ENCODE peak calls at places on chromosomes 5 and 9, in six cellular contexts. One of them, this sample, is unnamed.

GRCh38 chr9:105054488-105054887 is 126.5 kb upstream of the ABCA1 start:
- DNase-seq in K562: no peak
- DNase-seq in NB4: no peak
- DNase-seq in SK-N-SH: no peak
- DNase-seq in A549: peak; percentile 79
- DNase-seq in HepG2: peak; percentile 60
- DNase-seq in this sample: no peak

GRCh38 chr5:454936-455335 is 12.0 kb downstream of the EXOC3 start:
- DNase-seq in SK-N-SH: no peak
- DNase-seq in A549: no peak
- DNase-seq in HepG2: no peak
- DNase-seq in NB4: no peak
- DNase-seq in K562: no peak
- DNase-seq in this sample: no peak

GRCh38 chr9:117492476-117492875 is 77.6 kb upstream of the ASTN2 start:
- DNase-seq in HepG2: no peak
- DNase-seq in NB4: no peak
- DNase-seq in SK-N-SH: no peak
- DNase-seq in K562: no peak
- DNase-seq in A549: no peak
- DNase-seq in this sample: no peak

GRCh38 chr5:33337621-33337960 is 103.2 kb upstream of the TARS1 start:
- DNase-seq in NB4: no peak
- DNase-seq in A549: no peak
- DNase-seq in HepG2: no peak
- DNase-seq in K562: no peak
- DNase-seq in SK-N-SH: no peak
- DNase-seq in this sample: no peak

GRCh38 chr5:135544666-135545045 is 8.9 kb upstream of the NEUROG1 start:
- DNase-seq in SK-N-SH: no peak
- DNase-seq in A549: no peak
- DNase-seq in NB4: no peak
- DNase-seq in HepG2: no peak
- DNase-seq in K562: no peak
- DNase-seq in this sample: no peak

GRCh38 chr9:81455417-81455816 is 233.9 kb downstream of the TLE1 start:
- DNase-seq in NB4: no peak
- DNase-seq in A549: no peak
- DNase-seq in SK-N-SH: no peak
- DNase-seq in HepG2: no peak
- DNase-seq in K562: no peak
- DNase-seq in this sample: no peak

GRCh38 chr5:116075117-116075910 is 9.5 kb upstream of the COMMD10 start:
- DNase-seq in HepG2: no peak
- DNase-seq in SK-N-SH: no peak
- DNase-seq in NB4: peak; percentile 34
- DNase-seq in K562: peak; percentile 49
- DNase-seq in A549: no peak
- DNase-seq in this sample: no peak

GRCh38 chr5:146849694-146850093 is 28.9 kb downstream of the PPP2R2B start:
- DNase-seq in HepG2: no peak
- DNase-seq in SK-N-SH: no peak
- DNase-seq in NB4: no peak
- DNase-seq in A549: no peak
- DNase-seq in K562: no peak
- DNase-seq in this sample: no peak

GRCh38 chr5:78893959-78894676 is 91.0 kb downstream of the ARSB start:
- DNase-seq in K562: no peak
- DNase-seq in A549: no peak
- DNase-seq in SK-N-SH: no peak
- DNase-seq in HepG2: no peak
- DNase-seq in NB4: no peak
- DNase-seq in this sample: no peak

GRCh38 chr5:142597546-142598337 is 88.1 kb downstream of the FGF1 start:
- DNase-seq in HepG2: peak; percentile 32
- DNase-seq in SK-N-SH: no peak
- DNase-seq in NB4: peak; percentile 55
- DNase-seq in A549: peak; percentile 85
- DNase-seq in K562: peak; percentile 58
- DNase-seq in this sample: no peak

GRCh38 chr9:134561427-134562145 is 80.0 kb upstream of the COL5A1 start:
- DNase-seq in A549: no peak
- DNase-seq in SK-N-SH: no peak
- DNase-seq in NB4: no peak
- DNase-seq in K562: no peak
- DNase-seq in HepG2: no peak
- DNase-seq in this sample: no peak

GRCh38 chr9:134855231-134855899 is 25.2 kb upstream of the FCN2 start:
- DNase-seq in NB4: no peak
- DNase-seq in SK-N-SH: no peak
- DNase-seq in K562: no peak
- DNase-seq in A549: no peak
- DNase-seq in HepG2: no peak
- DNase-seq in this sample: no peak

GRCh38 chr5:44807269-44807668 is 1.5 kb upstream of the MRPS30 start:
- DNase-seq in NB4: no peak
- DNase-seq in HepG2: no peak
- DNase-seq in K562: peak; percentile 28
- DNase-seq in SK-N-SH: no peak
- DNase-seq in A549: no peak
- DNase-seq in this sample: no peak

GRCh38 chr5:1285141-1285540 is 9.7 kb downstream of the TERT start:
- DNase-seq in A549: no peak
- DNase-seq in NB4: no peak
- DNase-seq in SK-N-SH: no peak
- DNase-seq in K562: no peak
- DNase-seq in HepG2: no peak
- DNase-seq in this sample: no peak

GRCh38 chr9:70484232-70485130 is 70.0 kb upstream of the KLF9 start:
- DNase-seq in HepG2: peak; percentile 59
- DNase-seq in A549: peak; percentile 73
- DNase-seq in SK-N-SH: peak; percentile 74
- DNase-seq in K562: peak; percentile 85
- DNase-seq in NB4: peak; percentile 67
- DNase-seq in this sample: no peak

GRCh38 chr9:137373611-137373980 is 49.4 kb downstream of the EXD3 start:
- DNase-seq in NB4: no peak
- DNase-seq in HepG2: no peak
- DNase-seq in SK-N-SH: no peak
- DNase-seq in A549: no peak
- DNase-seq in K562: no peak
- DNase-seq in this sample: no peak

GRCh38 chr5:123220616-123221146 is 131.6 kb downstream of the PRDM6 start:
- DNase-seq in NB4: no peak
- DNase-seq in SK-N-SH: no peak
- DNase-seq in K562: no peak
- DNase-seq in A549: no peak
- DNase-seq in HepG2: no peak
- DNase-seq in this sample: no peak

GRCh38 chr9:70590264-70590646 is 175.8 kb upstream of the KLF9 start:
- DNase-seq in HepG2: no peak
- DNase-seq in K562: no peak
- DNase-seq in A549: no peak
- DNase-seq in NB4: no peak
- DNase-seq in SK-N-SH: no peak
- DNase-seq in this sample: no peak

GRCh38 chr9:120382453-120382852 is 197.5 kb downstream of the CDK5RAP2 start:
- DNase-seq in NB4: no peak
- DNase-seq in K562: no peak
- DNase-seq in A549: no peak
- DNase-seq in HepG2: no peak
- DNase-seq in SK-N-SH: no peak
- DNase-seq in this sample: no peak

GRCh38 chr5:109354761-109355160 is 55.0 kb downstream of the PJA2 start:
- DNase-seq in SK-N-SH: no peak
- DNase-seq in NB4: peak; percentile 21
- DNase-seq in A549: no peak
- DNase-seq in HepG2: no peak
- DNase-seq in K562: peak; percentile 7
- DNase-seq in this sample: no peak

GRCh38 chr5:174106997-174107655 is 61.6 kb downstream of the NSG2 start:
- DNase-seq in NB4: no peak
- DNase-seq in HepG2: no peak
- DNase-seq in A549: no peak
- DNase-seq in SK-N-SH: no peak
- DNase-seq in K562: no peak
- DNase-seq in this sample: no peak

GRCh38 chr9:114287001-114287762 is 35.7 kb upstream of the ORM1 start:
- DNase-seq in NB4: no peak
- DNase-seq in HepG2: no peak
- DNase-seq in A549: no peak
- DNase-seq in K562: no peak
- DNase-seq in SK-N-SH: no peak
- DNase-seq in this sample: no peak

GRCh38 chr5:35926389-35927051 is 11.9 kb downstream of the CAPSL start:
- DNase-seq in SK-N-SH: peak; percentile 63
- DNase-seq in NB4: peak; percentile 69
- DNase-seq in HepG2: peak; percentile 17
- DNase-seq in A549: peak; percentile 51
- DNase-seq in K562: peak; percentile 61
- DNase-seq in this sample: no peak

GRCh38 chr5:93145019-93145418 is 436.0 kb downstream of the NR2F1-AS1 start:
- DNase-seq in SK-N-SH: no peak
- DNase-seq in NB4: no peak
- DNase-seq in K562: no peak
- DNase-seq in HepG2: no peak
- DNase-seq in A549: no peak
- DNase-seq in this sample: no peak

DNA sequence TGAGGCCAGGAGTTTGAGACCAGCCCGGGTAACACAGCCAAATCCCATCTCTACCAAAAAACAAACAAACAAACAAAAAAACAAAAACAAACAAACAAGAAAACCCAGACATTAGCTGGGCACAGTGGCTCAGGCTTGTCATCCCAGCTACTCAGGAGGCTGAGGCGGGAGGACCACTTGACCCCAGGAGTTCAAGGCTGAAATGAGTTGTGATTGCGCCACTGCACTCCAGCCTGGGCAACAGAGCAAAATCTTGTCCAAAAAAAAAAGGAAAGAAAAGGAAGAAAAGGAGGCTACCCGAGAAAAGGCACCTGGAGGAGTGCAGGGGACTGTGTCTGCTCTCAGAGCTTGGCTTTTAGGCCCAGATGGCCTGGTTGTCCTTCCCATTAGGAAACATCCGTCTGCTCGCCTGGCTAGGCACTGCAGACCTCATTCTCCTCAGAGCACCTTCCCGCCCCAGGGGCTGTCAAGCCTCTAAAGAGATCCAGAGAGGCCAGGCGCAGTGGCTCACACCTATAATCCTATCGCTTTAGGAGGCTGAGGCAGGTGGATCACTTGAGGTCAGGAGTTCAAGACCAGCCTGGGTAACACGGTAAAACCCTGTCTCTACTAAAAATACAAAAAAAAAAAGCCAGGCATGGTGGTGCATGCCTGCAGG is 185.3 kb upstream of the IER5L start:
- DNase-seq in HepG2: no peak
- DNase-seq in A549: no peak
- DNase-seq in SK-N-SH: no peak
- DNase-seq in NB4: no peak
- DNase-seq in K562: no peak
- DNase-seq in this sample: no peak
- TF ChIP-seq MAX in HepG2: no peak
- TF ChIP-seq MAX in A549: no peak
- TF ChIP-seq MAX in SK-N-SH: no peak
- TF ChIP-seq MAX in NB4: no peak
- TF ChIP-seq MAX in K562: no peak
- TF ChIP-seq MAX in this sample: no peak

DNA sequence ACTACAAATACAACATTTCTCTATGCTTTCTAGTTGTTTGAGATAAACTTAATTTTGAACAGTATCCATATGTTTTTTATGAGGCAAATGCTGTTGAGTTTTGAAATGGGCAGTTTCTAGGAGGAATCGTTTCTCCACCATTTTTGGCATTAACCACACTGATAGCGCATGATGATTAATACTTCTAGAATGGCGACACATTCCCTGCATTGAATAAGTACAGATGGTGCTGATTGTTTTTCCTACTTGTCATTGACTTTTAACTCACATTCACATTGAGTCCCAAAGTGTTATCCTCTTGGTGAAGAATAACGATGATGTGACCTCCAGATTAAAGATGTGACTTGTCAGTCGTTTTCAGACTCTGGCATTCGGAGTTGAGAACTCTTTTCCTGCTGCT is 6.5 kb upstream of the CCDC192 start:
- DNase-seq in SK-N-SH: no peak
- DNase-seq in NB4: no peak
- DNase-seq in A549: no peak
- DNase-seq in HepG2: no peak
- DNase-seq in K562: no peak
- DNase-seq in this sample: no peak
- TF ChIP-seq MAX in SK-N-SH: no peak
- TF ChIP-seq MAX in NB4: no peak
- TF ChIP-seq MAX in A549: no peak
- TF ChIP-seq MAX in HepG2: no peak
- TF ChIP-seq MAX in K562: no peak
- TF ChIP-seq MAX in this sample: no peak

GRCh38 chr9:20505574-20505973 is 116.7 kb downstream of the MLLT3 start:
- DNase-seq in A549: no peak
- DNase-seq in K562: no peak
- DNase-seq in NB4: no peak
- DNase-seq in HepG2: no peak
- DNase-seq in SK-N-SH: no peak
- DNase-seq in this sample: no peak

GRCh38 chr9:20507431-20507830 is 114.9 kb downstream of the MLLT3 start:
- DNase-seq in A549: no peak
- DNase-seq in HepG2: no peak
- DNase-seq in NB4: peak; percentile 68
- DNase-seq in SK-N-SH: no peak
- DNase-seq in K562: no peak
- DNase-seq in this sample: no peak

GRCh38 chr9:20506631-20507030 is 115.7 kb downstream of the MLLT3 start:
- DNase-seq in A549: no peak
- DNase-seq in SK-N-SH: no peak
- DNase-seq in K562: no peak
- DNase-seq in NB4: no peak
- DNase-seq in HepG2: no peak
- DNase-seq in this sample: no peak

GRCh38 chr9:20508242-20508641 is 114.1 kb downstream of the MLLT3 start:
- DNase-seq in HepG2: no peak
- DNase-seq in SK-N-SH: no peak
- DNase-seq in A549: peak; percentile 10
- DNase-seq in NB4: peak; percentile 75
- DNase-seq in K562: no peak
- DNase-seq in this sample: no peak

DNA sequence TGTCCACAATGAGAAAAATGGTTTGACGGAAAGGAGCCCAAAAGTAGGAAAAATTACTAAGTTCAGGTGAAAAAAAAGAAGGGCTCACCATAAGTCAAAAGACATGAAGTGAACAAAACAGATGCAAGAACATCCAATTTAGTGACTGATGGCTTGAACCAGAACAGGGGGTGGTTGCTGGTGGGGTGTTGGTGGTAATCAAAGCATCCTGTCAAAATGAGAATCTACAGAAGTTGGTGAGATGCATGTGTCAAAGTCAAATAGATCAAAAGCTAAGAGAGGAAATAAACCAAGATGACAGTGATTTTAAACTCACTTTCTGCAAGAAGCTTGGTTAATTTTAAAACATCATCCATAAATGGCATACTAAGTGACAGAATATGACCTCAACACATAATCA is 117.4 kb downstream of the MLLT3 start:
- DNase-seq in HepG2: no peak
- DNase-seq in SK-N-SH: no peak
- DNase-seq in K562: no peak
- DNase-seq in NB4: no peak
- DNase-seq in A549: no peak
- DNase-seq in this sample: no peak
- TF ChIP-seq MAX in HepG2: no peak
- TF ChIP-seq MAX in SK-N-SH: no peak
- TF ChIP-seq MAX in K562: no peak
- TF ChIP-seq MAX in NB4: no peak
- TF ChIP-seq MAX in A549: no peak
- TF ChIP-seq MAX in this sample: no peak

GRCh38 chr9:127910613-127911205 is 6.1 kb downstream of the ST6GALNAC4 start:
- DNase-seq in HepG2: no peak
- DNase-seq in A549: peak; percentile 64
- DNase-seq in NB4: no peak
- DNase-seq in K562: no peak
- DNase-seq in SK-N-SH: no peak
- DNase-seq in this sample: no peak
- TF ChIP-seq MAX in HepG2: no peak
- TF ChIP-seq MAX in A549: no peak
- TF ChIP-seq MAX in NB4: no peak
- TF ChIP-seq MAX in K562: no peak
- TF ChIP-seq MAX in SK-N-SH: no peak
- TF ChIP-seq MAX in this sample: no peak

This sample was measured in GM12878.